ENCODE peak calls at places on chromosomes 7 and 10, in five cellular contexts. H is transverse colon, C is tibial artery, U is glutamatergic neuron, B is neural crest cell. A is an unnamed sample.
A peak's percentile ranks its signal among the peaks of the same experiment; 100 is the strongest.

GRCh38 chr10:49679480-49679893 is at the start of gene C10orf53:
- DNase-seq in H (no peak), C (no peak), U (peak; percentile 83), B (peak; percentile 69), A (no peak)

GRCh38 chr10:33074443-33074842 is 116.4 kb upstream of the ITGB1 start:
- DNase-seq in H (no peak), C (no peak), U (no peak), B (no peak), A (no peak)

GRCh38 chr10:93542358-93542791 is 24.1 kb upstream of the FFAR4 start:
- DNase-seq in H (peak; percentile 80), C (no peak), U (peak; percentile 58), B (no peak), A (no peak)

GRCh38 chr10:6203331-6204062 is 765 bp downstream of the PFKFB3 start:
- DNase-seq in H (peak; percentile 58), C (peak; percentile 52), U (peak; percentile 80), B (peak; percentile 66), A (no peak)

GRCh38 chr7:11412036-11412435 is 420.0 kb downstream of the THSD7A start:
- DNase-seq in H (no peak), C (no peak), U (no peak), B (no peak), A (no peak)

GRCh38 chr7:89554209-89554608 is 600.1 kb upstream of the STEAP1 start:
- DNase-seq in H (no peak), C (no peak), U (no peak), B (no peak), A (no peak)

GRCh38 chr10:121696854-121697253 is 98.6 kb upstream of the FGFR2 start:
- DNase-seq in H (peak; percentile 49), C (peak; percentile 31), U (peak; percentile 71), B (peak; percentile 58), A (no peak)

GRCh38 chr10:120514959-120515358 is 57.9 kb downstream of the PLPP4 start:
- DNase-seq in H (no peak), C (no peak), U (no peak), B (no peak), A (no peak)

GRCh38 chr7:31458203-31458602 is 55.7 kb upstream of the ITPRID1 start:
- DNase-seq in H (no peak), C (no peak), U (no peak), B (no peak), A (no peak)

GRCh38 chr10:86773486-86773885 is 17.1 kb downstream of the BMPR1A start:
- DNase-seq in H (no peak), C (no peak), U (no peak), B (no peak), A (no peak)

GRCh38 chr7:51006483-51007235 is 224.0 kb upstream of the GRB10 start:
- DNase-seq in H (no peak), C (no peak), U (no peak), B (no peak), A (no peak)

GRCh38 chr7:101816499-101817030 is 861 bp upstream of the CUX1 start:
- DNase-seq in H (peak; percentile 64), C (peak; percentile 33), U (peak; percentile 68), B (peak; percentile 27), A (no peak)

GRCh38 chr7:155517969-155518368 is 28.4 kb downstream of the CNPY1 start:
- DNase-seq in H (no peak), C (no peak), U (no peak), B (no peak), A (no peak)

GRCh38 chr7:79034733-79035132 is 418.7 kb downstream of the MAGI2 start:
- DNase-seq in H (no peak), C (no peak), U (no peak), B (no peak), A (no peak)

GRCh38 chr10:21526952-21527633 is 1.6 kb upstream of the SKIDA1 start:
- DNase-seq in H (peak; percentile 69), C (peak; percentile 59), U (peak; percentile 78), B (no peak), A (no peak)

GRCh38 chr7:139828880-139829653 is at the start of gene TBXAS1:
- DNase-seq in H (peak; percentile 57), C (no peak), U (no peak), B (no peak), A (peak; percentile 81)

GRCh38 chr7:35677582-35678356 is 17.2 kb downstream of the HERPUD2 start:
- DNase-seq in H (no peak), C (no peak), U (no peak), B (no peak), A (no peak)

GRCh38 chr7:55552320-55553086 is 19.8 kb downstream of the VOPP1 start:
- DNase-seq in H (peak; percentile 70), C (no peak), U (no peak), B (no peak), A (peak; percentile 86)

GRCh38 chr10:130026670-130027456 is 62.8 kb upstream of the EBF3 start:
- DNase-seq in H (no peak), C (peak; percentile 15), U (no peak), B (no peak), A (no peak)

GRCh38 chr10:91088300-91089140 is 131.9 kb upstream of the PCGF5 start:
- DNase-seq in H (no peak), C (no peak), U (no peak), B (no peak), A (no peak)

GRCh38 chr7:825386-825785 is 6.9 kb upstream of the SUN1 start:
- DNase-seq in H (no peak), C (no peak), U (no peak), B (no peak), A (no peak)

GRCh38 chr10:70551491-70551890 is 51.0 kb downstream of the PRF1 start:
- DNase-seq in H (no peak), C (no peak), U (no peak), B (no peak), A (no peak)
- TF ChIP-seq CTCF in H (no peak), C (no peak), U (no peak), B (no peak), A (no peak)

GRCh38 chr7:107185716-107186115 is 16.9 kb downstream of the HBP1 start:
- DNase-seq in H (no peak), C (no peak), U (no peak), B (no peak), A (no peak)
- TF ChIP-seq CTCF in H (no peak), C (no peak), U (no peak), B (no peak), A (no peak)

DNA sequence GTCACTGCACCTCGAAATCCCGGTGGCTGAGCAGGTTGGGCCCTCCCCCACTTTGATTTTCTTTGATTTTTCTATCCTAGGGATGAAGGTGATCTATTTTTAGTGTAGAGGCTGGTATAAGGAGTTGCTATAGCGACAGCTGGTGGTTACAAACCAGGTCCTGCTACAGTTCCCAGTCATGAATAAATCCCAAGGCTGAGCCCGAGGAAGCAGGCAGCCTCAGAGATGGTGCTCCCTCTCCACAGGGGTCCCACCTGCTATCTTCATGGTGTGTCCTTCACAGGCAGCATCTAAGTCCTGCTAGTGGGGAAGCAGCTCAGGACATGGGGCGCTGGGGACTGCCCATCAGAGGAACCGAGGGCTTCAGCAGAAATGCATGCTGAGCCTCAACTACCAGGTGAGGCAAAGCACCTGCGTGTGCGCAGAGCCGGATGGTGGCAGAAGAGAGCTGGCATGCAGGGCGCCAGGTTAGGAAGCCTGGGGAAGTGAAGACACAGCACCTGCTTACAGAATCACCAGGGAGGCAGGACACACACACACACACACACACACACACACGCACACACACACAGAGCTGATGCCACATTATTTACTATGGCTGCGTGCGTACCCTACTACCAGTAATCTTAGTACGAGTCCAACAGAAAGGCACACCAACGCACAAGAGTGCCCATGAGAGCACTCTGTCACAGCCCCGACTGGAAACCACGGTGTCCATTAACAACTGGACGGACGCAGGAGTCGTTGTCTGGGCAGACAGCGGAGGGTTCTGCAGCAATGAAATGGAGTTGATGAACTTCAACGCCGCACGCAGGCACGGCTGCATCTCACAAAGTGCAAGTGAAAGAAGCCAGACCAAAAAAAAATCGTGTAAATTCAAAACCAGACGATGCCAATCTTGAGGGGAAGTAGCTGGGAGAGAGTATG is 150.8 kb downstream of the PRKAG2 start:
- DNase-seq in H (no peak), C (no peak), U (no peak), B (no peak), A (no peak)
- TF ChIP-seq CTCF in H (no peak), C (peak; percentile 11), U (no peak), B (no peak), A (no peak)

GRCh38 chr7:114695182-114695581 is 226.7 kb upstream of the MDFIC start:
- DNase-seq in H (no peak), C (no peak), U (no peak), B (no peak), A (no peak)

GRCh38 chr7:114691605-114692004 is 230.3 kb upstream of the MDFIC start:
- DNase-seq in H (no peak), C (no peak), U (no peak), B (no peak), A (no peak)

DNA sequence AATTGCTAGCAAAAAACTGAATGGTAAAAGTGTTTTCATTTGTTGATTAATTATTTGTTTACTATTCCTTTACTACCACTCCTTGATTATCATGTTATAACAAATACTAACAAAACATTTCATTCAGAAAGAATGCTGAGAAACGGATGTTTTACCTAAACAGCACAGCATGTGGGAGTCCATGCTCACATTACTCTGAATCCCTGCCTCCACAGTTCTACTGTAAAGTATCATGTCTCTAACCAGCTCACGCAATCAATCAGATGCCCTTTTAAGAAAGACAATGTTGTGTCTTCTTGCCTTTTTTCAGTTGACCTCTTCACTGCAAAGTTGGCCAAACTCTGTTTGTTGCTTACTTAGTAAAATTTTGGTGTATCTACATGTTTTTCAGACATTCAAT is 232.5 kb upstream of the MDFIC start:
- DNase-seq in H (no peak), C (no peak), U (no peak), B (no peak), A (no peak)
- TF ChIP-seq CTCF in H (no peak), C (no peak), U (no peak), B (no peak), A (no peak)

DNA sequence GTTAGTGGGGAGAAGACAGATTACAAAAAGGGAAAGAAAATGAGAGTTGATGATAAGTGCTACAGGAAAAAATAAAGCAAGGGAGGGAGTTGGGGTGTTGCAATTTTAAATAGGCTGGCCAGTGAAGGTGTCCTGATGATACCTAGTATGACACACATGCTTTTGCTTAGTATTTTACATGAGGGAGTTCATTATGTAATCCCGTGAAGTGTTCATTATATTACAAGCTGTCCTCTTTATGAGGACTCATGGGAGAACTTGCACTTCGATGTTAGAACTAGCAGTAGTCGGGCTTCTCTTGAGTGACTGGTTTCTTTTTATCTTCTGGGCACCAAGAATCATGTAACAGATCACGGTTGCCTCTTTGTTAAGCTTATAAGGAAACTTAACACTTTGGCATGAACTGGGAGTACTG is 102.3 kb upstream of the MTPN start:
- DNase-seq in H (no peak), C (no peak), U (no peak), B (no peak), A (no peak)
- TF ChIP-seq CTCF in H (no peak), C (no peak), U (no peak), B (no peak), A (no peak)

GRCh38 chr10:46992794-46993552 is 81.7 kb downstream of the PTPN20 start:
- DNase-seq in H (peak; percentile 25), C (peak; percentile 62), U (no peak), B (no peak), A (no peak)
- TF ChIP-seq CTCF in H (peak; percentile 40), C (peak; percentile 6), U (peak; percentile 61), B (peak; percentile 49), A (peak; percentile 10)

A was measured in CD14-positive monocyte.